ENCODE peak calls at places on chromosomes 2 and 18, in eight cellular contexts. D is T1000, V is NCI-H1092 treated with DMSO at 0.1 percent for 48 hours, T is A673, E is midbrain, L is smooth muscle cell of the brain vasculature, F is LoVo, N is SK-N-SH. H is an unnamed sample.

GRCh38 chr18:76419811-76420210 is 75.2 kb downstream of the ZNF516 start:
- DNase-seq in L (no peak), D (no peak), F (no peak), V (no peak), E (no peak), N (no peak), T (no peak), H (no peak)

GRCh38 chr2:149164827-149165226 is 126.3 kb downstream of the LYPD6B start:
- DNase-seq in T (no peak), D (no peak), L (no peak), E (no peak), V (no peak), F (no peak), N (no peak), H (no peak)

GRCh38 chr2:174016447-174016846 is 51.3 kb upstream of the SP3 start:
- DNase-seq in F (no peak), V (no peak), L (no peak), D (no peak), T (no peak), E (no peak), N (no peak), H (no peak)

GRCh38 chr18:34647251-34647650 is 62.8 kb upstream of the DTNA start:
- DNase-seq in T (peak), V (no peak), E (no peak), L (no peak), N (no peak), D (no peak), F (no peak), H (no peak)

GRCh38 chr2:10566021-10566420 is 117.9 kb upstream of the ODC1 start:
- DNase-seq in D (no peak), V (no peak), T (no peak), E (no peak), F (no peak), L (no peak), N (no peak), H (no peak)

GRCh38 chr18:24497052-24497754 is 36.8 kb downstream of the HRH4 start:
- DNase-seq in T (no peak), V (no peak), E (no peak), F (no peak), N (no peak), L (no peak), D (no peak), H (no peak)

GRCh38 chr2:115542331-115542730 is 1099.9 kb downstream of the DPP10 start:
- DNase-seq in E (no peak), V (no peak), T (no peak), L (no peak), N (no peak), D (no peak), F (no peak), H (no peak)

GRCh38 chr2:133166024-133166423 is 402.2 kb downstream of the NCKAP5 start:
- DNase-seq in V (no peak), D (no peak), L (no peak), F (no peak), E (no peak), N (no peak), T (no peak), H (no peak)

GRCh38 chr2:10269711-10270610 is 32.7 kb upstream of the HPCAL1 start:
- DNase-seq in E (no peak), N (peak), T (no peak), F (no peak), V (no peak), L (no peak), D (no peak), H (no peak)

GRCh38 chr2:237171396-237171795 is 85.7 kb downstream of the COPS8 start:
- DNase-seq in V (no peak), L (peak), N (no peak), F (peak), T (peak), E (no peak), D (peak), H (peak)

GRCh38 chr2:45069711-45070664 is 60.7 kb upstream of the SIX2 start:
- DNase-seq in F (no peak), T (no peak), D (no peak), E (no peak), V (no peak), L (no peak), N (no peak), H (no peak)

GRCh38 chr18:47077111-47077510 is 41.7 kb upstream of the ELOA2 start:
- DNase-seq in T (no peak), F (no peak), V (no peak), D (no peak), E (peak), N (no peak), L (no peak), H (no peak)

GRCh38 chr2:201220102-201220570 is 37.2 kb downstream of the CASP10 start:
- DNase-seq in V (no peak), E (no peak), F (peak), L (no peak), N (peak), D (no peak), T (no peak), H (no peak)

GRCh38 chr2:55161295-55162210 is 70.5 kb downstream of the CLHC1 start:
- DNase-seq in L (no peak), N (no peak), V (no peak), D (no peak), T (no peak), E (no peak), F (no peak), H (no peak)

GRCh38 chr2:58834404-58834803 is 593.3 kb upstream of the FANCL start:
- DNase-seq in T (peak), E (no peak), D (no peak), V (no peak), N (no peak), F (peak), L (peak), H (no peak)